ENCODE peak calls at places on chromosomes 16 and 17, in seven cellular contexts. Z is GDM1; X is stimulated activated CD4-positive, alpha-beta T cell treated with anti-CD3 and anti-CD28 coated beads, Interleukin-12 subunit alpha, Interleukin-12 subunit beta, amount 100 ng/mL, for 4 hours; O is T47D; D is ELF-1; H is stimulated activated naive CD8-positive, alpha-beta T cell treated with anti-CD3 and anti-CD28 coated beads, Interleukin-15, amount 100 ng/mL, for 72 hours; J is esophagus muscularis mucosa. S is an unnamed sample.

GRCh38 chr16:56964243-56965148 is 2.7 kb downstream of the CETP start:
- DNase-seq in Z (peak), J (peak), O (peak), H (peak), X (peak), D (peak), S (peak)

GRCh38 chr16:1438229-1439057 is 5.9 kb downstream of the CCDC154 start:
- DNase-seq in Z (no peak), D (no peak), X (no peak), H (no peak), J (no peak), O (no peak), S (no peak)

GRCh38 chr17:65155622-65156021 is 18.5 kb downstream of the RGS9 start:
- DNase-seq in X (no peak), H (no peak), Z (no peak), J (no peak), D (no peak), O (no peak), S (no peak)

GRCh38 chr17:49779730-49780220 is 8.7 kb upstream of the KAT7 start:
- DNase-seq in D (no peak), J (no peak), O (no peak), H (no peak), Z (peak), X (no peak), S (peak)

GRCh38 chr16:85029413-85029794 is 1.8 kb downstream of the KIAA0513 start:
- DNase-seq in O (no peak), Z (no peak), H (peak), D (peak), X (peak), J (no peak), S (no peak)

GRCh38 chr16:19909750-19910322 is 25.2 kb upstream of the GPRC5B start:
- DNase-seq in O (no peak), Z (no peak), X (no peak), J (no peak), H (no peak), D (no peak), S (no peak)

GRCh38 chr17:81037783-81038733 is 3.1 kb downstream of the BAIAP2 start:
- DNase-seq in X (no peak), H (no peak), J (no peak), D (no peak), Z (no peak), O (no peak), S (no peak)

GRCh38 chr17:13671771-13672170 is 70.0 kb upstream of the HS3ST3A1 start:
- DNase-seq in X (no peak), O (no peak), Z (no peak), H (no peak), J (no peak), D (peak), S (no peak)

GRCh38 chr17:1188812-1189211 is 9.0 kb upstream of the ABR start:
- DNase-seq in H (no peak), Z (no peak), O (no peak), X (no peak), D (no peak), J (peak), S (peak)

GRCh38 chr16:85002099-85002541 is 9.2 kb downstream of the ZDHHC7 start:
- DNase-seq in H (no peak), D (no peak), X (no peak), J (no peak), Z (no peak), O (no peak), S (no peak)

GRCh38 chr16:81442220-81442908 is 2.2 kb upstream of the CMIP start:
- DNase-seq in J (no peak), D (no peak), X (no peak), H (no peak), O (no peak), Z (no peak), S (no peak)

GRCh38 chr17:57911834-57912673 is 43.2 kb downstream of the CUEDC1 start:
- DNase-seq in H (no peak), O (no peak), J (no peak), D (no peak), X (no peak), Z (no peak), S (peak)

GRCh38 chr16:68265078-68265925 is 976 bp downstream of the SLC7A6 start:
- DNase-seq in O (peak), J (peak), H (no peak), Z (peak), D (peak), X (peak), S (peak)

GRCh38 chr17:34665150-34665802 is 85.9 kb downstream of the TMEM132E start:
- DNase-seq in H (no peak), J (no peak), X (no peak), D (no peak), O (no peak), Z (no peak), S (no peak)

GRCh38 chr17:66518677-66519076 is 216.3 kb downstream of the PRKCA start:
- DNase-seq in X (no peak), D (no peak), Z (no peak), J (no peak), O (no peak), H (no peak), S (no peak)

GRCh38 chr16:47753620-47754019 is 292.5 kb downstream of the PHKB start:
- DNase-seq in O (no peak), J (no peak), H (no peak), D (no peak), X (no peak), Z (no peak), S (no peak)

GRCh38 chr17:35087731-35088646 is 24.5 kb upstream of the RFFL start:
- DNase-seq in O (peak), D (peak), Z (peak), J (no peak), X (no peak), H (peak), S (peak)

GRCh38 chr16:9364721-9365693 is 273.6 kb downstream of the HAPSTR1 start:
- DNase-seq in X (no peak), H (no peak), D (no peak), J (peak), Z (no peak), O (no peak), S (no peak)

GRCh38 chr16:3570420-3571062 is 6.7 kb downstream of the NLRC3 start:
- DNase-seq in H (no peak), O (no peak), Z (no peak), J (no peak), D (peak), X (no peak), S (no peak)

GRCh38 chr16:86718118-86718517 is 139.8 kb downstream of the FOXL1 start:
- DNase-seq in H (no peak), O (no peak), X (no peak), D (peak), Z (no peak), J (no peak), S (peak)

GRCh38 chr17:37476431-37477130 is 13.1 kb upstream of the DUSP14 start:
- DNase-seq in X (no peak), Z (no peak), D (peak), J (no peak), O (peak), H (no peak), S (peak)

GRCh38 chr17:35341465-35341992 is 31.9 kb downstream of the SLFN11 start:
- DNase-seq in D (no peak), J (no peak), Z (no peak), X (no peak), O (no peak), H (peak), S (no peak)

GRCh38 chr16:87002717-87003413 is 314.3 kb downstream of the C16orf95 start:
- DNase-seq in H (no peak), O (no peak), Z (no peak), D (no peak), X (no peak), J (no peak), S (no peak)

GRCh38 chr16:50718761-50719400 is 23.0 kb upstream of the CYLD start:
- DNase-seq in D (no peak), O (no peak), X (no peak), H (no peak), J (no peak), Z (no peak), S (no peak)

S was measured in endothelial cell of umbilical vein.